ENCODE peak calls at places on chromosomes 7 and 10, in eight cellular contexts. F is stimulated activated CD8-positive, alpha-beta memory T cell treated with anti-CD3 and anti-CD28 coated beads, Interleukin-4, amount 100 ng/mL, for 4 hours; M is NCI-H2227 treated with DMSO at 0.1 percent for 48 hours; Z is BJ; H is retina; C is T-cell; W is posterior vena cava; J is AG20443. U is an unnamed sample.

GRCh38 chr10:113322843-113323242 is 230.0 kb upstream of the HABP2 start:
- DNase-seq in F (no peak), H (no peak), W (no peak), J (no peak), Z (no peak), C (no peak), M (no peak), U (no peak)

GRCh38 chr7:149285581-149285975 is 23.6 kb downstream of the ZNF783 start:
- DNase-seq in M (peak), J (peak), Z (no peak), F (no peak), C (no peak), W (no peak), H (no peak), U (peak)

GRCh38 chr7:135260930-135261721 is 27.5 kb downstream of the STRA8 start:
- DNase-seq in Z (no peak), F (no peak), C (no peak), W (no peak), M (no peak), J (no peak), H (peak), U (peak)

GRCh38 chr7:44415047-44415446 is 75.4 kb downstream of the NUDCD3 start:
- DNase-seq in H (no peak), F (no peak), J (no peak), W (no peak), Z (no peak), C (no peak), M (no peak), U (peak)

GRCh38 chr7:135508853-135509588 is 881 bp downstream of the CNOT4 start:
- DNase-seq in C (no peak), Z (no peak), M (peak), F (no peak), J (peak), H (peak), W (no peak), U (peak)

GRCh38 chr10:88489107-88489506 is 94.0 kb downstream of the RNLS start:
- DNase-seq in C (no peak), Z (no peak), F (no peak), M (no peak), J (no peak), H (no peak), W (no peak), U (no peak)

GRCh38 chr7:17770710-17771375 is 169.5 kb downstream of the SNX13 start:
- DNase-seq in M (no peak), H (no peak), W (no peak), J (no peak), C (no peak), F (no peak), Z (no peak), U (peak)

GRCh38 chr10:2966134-2966533 is 101.2 kb upstream of the PFKP start:
- DNase-seq in Z (no peak), W (no peak), F (no peak), H (no peak), C (no peak), M (no peak), J (no peak), U (no peak)

GRCh38 chr10:59176241-59177030 is at the start of gene PHYHIPL:
- DNase-seq in Z (no peak), F (no peak), C (no peak), M (peak), H (peak), J (peak), W (peak), U (peak)

GRCh38 chr7:35570926-35571325 is 124.0 kb downstream of the HERPUD2 start:
- DNase-seq in F (no peak), J (no peak), M (no peak), C (no peak), W (no peak), Z (no peak), H (no peak), U (peak)

GRCh38 chr7:129126314-129126713 is 18.2 kb upstream of the TSPAN33 start:
- DNase-seq in Z (no peak), W (no peak), J (no peak), H (no peak), F (no peak), C (no peak), M (no peak), U (no peak)

GRCh38 chr7:47591655-47592572 is 10.0 kb upstream of the TNS3 start:
- DNase-seq in Z (peak), J (peak), C (no peak), F (no peak), W (no peak), H (no peak), M (no peak), U (peak)

GRCh38 chr7:71735961-71736556 is 604.1 kb downstream of the GALNT17 start:
- DNase-seq in M (peak), F (no peak), Z (no peak), W (peak), C (peak), J (peak), H (peak), U (peak)

GRCh38 chr10:107616031-107616430 is 451.5 kb upstream of the SORCS1 start:
- DNase-seq in M (no peak), Z (no peak), W (no peak), C (no peak), F (no peak), H (no peak), J (no peak), U (no peak)

GRCh38 chr10:119401671-119402395 is 140.7 kb downstream of the RGS10 start:
- DNase-seq in C (no peak), H (no peak), J (peak), W (peak), M (no peak), Z (peak), F (no peak), U (peak)

GRCh38 chr10:104327745-104328635 is 10.3 kb downstream of the ITPRIP start:
- DNase-seq in M (no peak), W (no peak), C (no peak), H (peak), J (peak), F (no peak), Z (peak), U (peak)

GRCh38 chr10:5861269-5862031 is 28.2 kb downstream of the ANKRD16 start:
- DNase-seq in H (no peak), C (no peak), M (no peak), W (no peak), F (no peak), Z (peak), J (peak), U (peak)

GRCh38 chr10:6034371-6034770 is 27.8 kb downstream of the IL2RA start:
- DNase-seq in F (no peak), H (no peak), M (no peak), W (no peak), J (no peak), Z (no peak), C (no peak), U (no peak)

GRCh38 chr10:44253769-44254462 is 131.0 kb downstream of the CXCL12 start:
- DNase-seq in M (no peak), H (no peak), F (no peak), Z (peak), C (no peak), J (peak), W (peak), U (peak)

GRCh38 chr10:93006435-93007039 is 54.1 kb upstream of the CYP26C1 start:
- DNase-seq in H (peak), J (peak), W (no peak), F (no peak), Z (no peak), M (peak), C (no peak), U (peak)

GRCh38 chr7:1210979-1211608 is 21.6 kb upstream of the UNCX start:
- DNase-seq in J (no peak), C (no peak), W (no peak), F (no peak), Z (no peak), H (peak), M (no peak), U (no peak)

GRCh38 chr10:66827353-66827752 is 98.5 kb upstream of the LRRTM3 start:
- DNase-seq in H (no peak), F (no peak), C (no peak), J (no peak), M (no peak), W (no peak), Z (peak), U (peak)

GRCh38 chr10:122232781-122233180 is 38.3 kb upstream of the BTBD16 start:
- DNase-seq in F (no peak), J (no peak), W (no peak), M (no peak), H (no peak), C (no peak), Z (no peak), U (peak)

GRCh38 chr10:17918187-17918903 is 33.4 kb upstream of the SLC39A12 start:
- DNase-seq in J (no peak), Z (no peak), W (no peak), H (no peak), C (no peak), F (no peak), M (no peak), U (no peak)

GRCh38 chr10:72186633-72187330 is 29.0 kb upstream of the ANAPC16 start:
- DNase-seq in C (no peak), M (peak), F (no peak), Z (no peak), H (no peak), J (peak), W (no peak), U (no peak)

GRCh38 chr7:4786015-4786414 is 10.6 kb downstream of the AP5Z1 start:
- DNase-seq in Z (no peak), H (no peak), W (no peak), J (no peak), C (no peak), M (no peak), F (no peak), U (no peak)

GRCh38 chr10:103021897-103022286 is 103.8 kb downstream of the CNNM2 start:
- DNase-seq in Z (no peak), M (no peak), W (no peak), C (no peak), H (no peak), J (peak), F (no peak), U (no peak)

GRCh38 chr10:13099666-13100348 is at the start of gene OPTN:
- DNase-seq in C (peak), F (peak), M (peak), J (peak), W (peak), H (peak), Z (no peak), U (peak)

GRCh38 chr7:151599401-151600227 is 79.9 kb upstream of the RHEB start:
- DNase-seq in Z (peak), J (peak), H (no peak), F (no peak), W (no peak), C (no peak), M (no peak), U (peak)

GRCh38 chr10:7412482-7413251 is 1.8 kb upstream of the SFMBT2 start:
- DNase-seq in W (peak), M (no peak), H (peak), J (no peak), C (no peak), F (no peak), Z (no peak), U (no peak)

GRCh38 chr7:2934984-2935740 is 91.1 kb upstream of the GNA12 start:
- DNase-seq in M (no peak), J (no peak), C (no peak), F (no peak), H (no peak), W (peak), Z (no peak), U (no peak)